ENCODE peak calls at places on chromosomes 2 and 18, in four cellular contexts. P, O, F and D are unnamed samples.

GRCh38 chr18:29160123-29160522 is 983.2 kb upstream of the CDH2 start:
- DNase-seq in P (no peak), O (no peak), F (no peak), D (no peak)

GRCh38 chr2:149094217-149095015 is 55.9 kb downstream of the LYPD6B start:
- DNase-seq in P (peak; percentile 85), O (no peak), F (no peak), D (no peak)

GRCh38 chr2:12534646-12535263 is 182.0 kb upstream of the TRIB2 start:
- DNase-seq in P (peak; percentile 96), O (no peak), F (no peak), D (peak; percentile 30)

GRCh38 chr2:56474412-56475158 is 290.8 kb downstream of the CCDC85A start:
- DNase-seq in P (peak; percentile 47), O (no peak), F (no peak), D (peak; percentile 51)

GRCh38 chr18:48121752-48122151 is 191.3 kb upstream of the SMAD2 start:
- DNase-seq in P (no peak), O (no peak), F (peak; percentile 43), D (no peak)

GRCh38 chr2:96554293-96555145 is 18.0 kb downstream of the ARID5A start:
- DNase-seq in P (peak; percentile 60), O (peak; percentile 87), F (peak; percentile 95), D (peak; percentile 71)

GRCh38 chr2:180077295-180077906 is 70.3 kb upstream of the CWC22 start:
- DNase-seq in P (peak; percentile 27), O (peak; percentile 64), F (no peak), D (peak; percentile 8)

GRCh38 chr2:232927041-232927792 is 57.2 kb downstream of the SNORC start:
- DNase-seq in P (no peak), O (no peak), F (no peak), D (no peak)

GRCh38 chr2:222196159-222196558 is 102.6 kb downstream of the PAX3 start:
- DNase-seq in P (no peak), O (no peak), F (no peak), D (no peak)

GRCh38 chr18:7273301-7273911 is 42.5 kb downstream of the LRRC30 start:
- DNase-seq in P (peak; percentile 71), O (no peak), F (peak; percentile 94), D (peak; percentile 20)

GRCh38 chr18:3688682-3689081 is 238.7 kb downstream of the TGIF1 start:
- DNase-seq in P (peak; percentile 91), O (no peak), F (no peak), D (peak; percentile 69)

GRCh38 chr2:22481507-22482217 is 903.3 kb upstream of the KLHL29 start:
- DNase-seq in P (no peak), O (no peak), F (no peak), D (no peak)

GRCh38 chr18:41524674-41525470 is 430.2 kb upstream of the PIK3C3 start:
- DNase-seq in P (no peak), O (no peak), F (no peak), D (no peak)

GRCh38 chr2:65991332-65991731 is 443.6 kb upstream of the MEIS1 start:
- DNase-seq in P (peak; percentile 28), O (no peak), F (no peak), D (peak; percentile 58)

GRCh38 chr2:174343638-174344455 is 9.1 kb downstream of the SP9 start:
- DNase-seq in P (no peak), O (no peak), F (peak; percentile 81), D (no peak)

GRCh38 chr2:125471963-125472362 is 1184.0 kb upstream of the GYPC start:
- DNase-seq in P (no peak), O (peak; percentile 52), F (no peak), D (peak; percentile 71)

GRCh38 chr2:61816480-61817355 is 37.1 kb downstream of the FAM161A start:
- DNase-seq in P (no peak), O (no peak), F (no peak), D (peak; percentile 9)

GRCh38 chr2:218662827-218663226 is 3.3 kb downstream of the BCS1L start:
- DNase-seq in P (no peak), O (no peak), F (no peak), D (no peak)

GRCh38 chr2:136394136-136395060 is 276.4 kb upstream of the CXCR4 start:
- DNase-seq in P (no peak), O (no peak), F (no peak), D (no peak)

GRCh38 chr2:68971591-68972231 is 2.7 kb upstream of the GKN1 start:
- DNase-seq in P (peak; percentile 96), O (no peak), F (no peak), D (no peak)

GRCh38 chr2:221458588-221458987 is 113.5 kb downstream of the EPHA4 start:
- DNase-seq in P (no peak), O (no peak), F (no peak), D (no peak)

GRCh38 chr2:213234641-213235040 is 49.6 kb upstream of the SPAG16 start:
- DNase-seq in P (no peak), O (no peak), F (no peak), D (no peak)

GRCh38 chr2:213238753-213239591 is 45.3 kb upstream of the SPAG16 start:
- DNase-seq in P (peak; percentile 51), O (no peak), F (no peak), D (peak; percentile 14)

GRCh38 chr2:213235741-213236140 is 48.5 kb upstream of the SPAG16 start:
- DNase-seq in P (no peak), O (no peak), F (no peak), D (no peak)

GRCh38 chr2:213237251-213237650 is 47.0 kb upstream of the SPAG16 start:
- DNase-seq in P (no peak), O (no peak), F (no peak), D (no peak)

DNA sequence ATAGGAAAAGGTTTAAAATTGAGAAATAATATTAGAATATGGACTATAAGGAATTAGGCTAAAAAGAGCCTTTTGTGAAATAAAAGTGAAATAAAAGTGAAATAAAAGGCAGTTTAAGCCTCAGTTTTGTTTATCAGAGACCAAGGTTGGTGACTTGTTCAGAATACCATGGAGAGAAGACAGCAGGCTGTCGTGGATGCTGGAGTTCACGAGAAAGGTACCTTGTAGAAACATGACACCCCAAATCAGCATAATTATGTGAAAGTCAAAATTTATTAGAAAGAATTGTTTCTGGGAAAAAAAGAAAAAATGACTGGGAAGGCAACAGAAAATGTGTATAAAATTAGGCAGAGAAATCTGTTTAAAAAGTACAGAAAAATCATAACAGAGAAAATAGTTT is 46.5 kb upstream of the SPAG16 start:
- DNase-seq in P (no peak), O (no peak), F (no peak), D (no peak)
- H3K4me3 ChIP-seq in P (no peak overlapping the region), O (no peak overlapping the region), F (no peak overlapping the region), D (no peak overlapping the region)

GRCh38 chr2:9693646-9694045 is 62.8 kb upstream of the YWHAQ start:
- DNase-seq in P (no peak), O (no peak), F (no peak), D (no peak)

GRCh38 chr2:9692392-9693137 is 61.8 kb upstream of the YWHAQ start:
- DNase-seq in P (no peak), O (no peak), F (no peak), D (no peak)

GRCh38 chr2:9690252-9690651 is 59.5 kb upstream of the YWHAQ start:
- DNase-seq in P (peak; percentile 86), O (no peak), F (no peak), D (no peak)

GRCh38 chr2:9693138-9693520 is 62.3 kb upstream of the YWHAQ start:
- DNase-seq in P (peak; percentile 55), O (no peak), F (peak; percentile 88), D (no peak)

GRCh38 chr2:9690716-9691498 is 60.1 kb upstream of the YWHAQ start:
- DNase-seq in P (no peak), O (no peak), F (no peak), D (no peak)
- H3K4me3 ChIP-seq in P (no peak overlapping the region), O (no peak overlapping the region), F (no peak overlapping the region), D (no peak overlapping the region)

GRCh38 chr2:164992818-164993217 is 37.5 kb upstream of the SLC38A11 start:
- DNase-seq in P (peak; percentile 86), O (peak; percentile 87), F (no peak), D (peak; percentile 91)
- H3K4me3 ChIP-seq in P (no peak overlapping the region), O (no peak overlapping the region), F (no peak overlapping the region), D (no peak overlapping the region)

GRCh38 chr2:43130548-43130875 is 95.9 kb downstream of the ZFP36L2 start:
- DNase-seq in P (no peak), O (no peak), F (no peak), D (no peak)

GRCh38 chr2:43132523-43133301 is 93.7 kb downstream of the ZFP36L2 start:
- DNase-seq in P (no peak), O (no peak), F (no peak), D (no peak)

GRCh38 chr2:43129676-43130547 is 96.5 kb downstream of the ZFP36L2 start:
- DNase-seq in P (no peak), O (no peak), F (no peak), D (no peak)

GRCh38 chr2:43131890-43132522 is 94.4 kb downstream of the ZFP36L2 start:
- DNase-seq in P (no peak), O (no peak), F (no peak), D (no peak)

GRCh38 chr2:43131051-43131889 is 95.1 kb downstream of the ZFP36L2 start:
- DNase-seq in P (peak; percentile 94), O (peak; percentile 75), F (peak; percentile 96), D (peak; percentile 91)
- H3K4me3 ChIP-seq in P (no peak overlapping the region), O (no peak overlapping the region), F (no peak overlapping the region), D (no peak overlapping the region)

GRCh38 chr2:147449323-147450080 is 395.3 kb upstream of the ACVR2A start:
- DNase-seq in P (no peak), O (peak; percentile 29), F (no peak), D (peak; percentile 11)
- H3K4me3 ChIP-seq in P (no peak overlapping the region), O (no peak overlapping the region), F (no peak overlapping the region), D (no peak overlapping the region)

GRCh38 chr2:203237501-203238238 is 1.1 kb upstream of the CYP20A1 start:
- DNase-seq in P (no peak), O (no peak), F (no peak), D (no peak)
- H3K4me3 ChIP-seq in P (peak overlapping the region; percentile 75), O (peak overlapping the region; percentile 98), F (no peak overlapping the region), D (no peak overlapping the region)

DNA sequence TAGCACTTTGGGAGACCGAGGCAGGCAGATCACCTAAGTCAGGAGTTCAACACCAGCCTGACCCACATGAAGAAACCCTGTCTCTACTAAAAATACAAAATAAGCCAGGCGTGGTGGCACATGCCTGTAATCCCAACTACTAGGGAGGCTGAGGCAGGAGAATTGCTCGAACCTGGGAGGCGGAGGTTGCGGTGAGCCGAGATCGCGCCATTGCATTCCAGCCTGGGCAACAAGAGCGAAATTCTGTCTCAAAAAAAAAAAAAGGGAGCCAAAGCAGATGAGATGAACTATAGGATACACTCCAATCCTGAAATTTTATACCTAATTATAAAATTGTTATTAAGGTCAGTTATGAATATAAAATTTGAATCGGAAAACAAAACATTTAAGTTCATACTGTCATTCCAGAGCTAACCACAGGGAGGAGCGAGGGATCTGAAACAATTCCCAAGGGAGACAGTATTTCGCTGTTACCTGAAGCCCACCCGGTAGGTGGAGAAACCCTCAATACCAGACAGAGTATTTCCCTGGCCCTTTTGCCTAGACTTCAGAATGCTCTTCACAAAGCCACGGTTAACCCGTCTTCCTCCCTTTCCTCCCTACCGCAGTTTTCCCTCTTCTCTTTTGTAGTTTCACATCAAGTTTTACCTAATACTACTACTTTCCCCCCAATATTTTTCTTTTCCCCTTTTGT is 1.4 kb downstream of the PPM1G start:
- DNase-seq in P (peak; percentile 62), O (peak; percentile 76), F (no peak), D (peak; percentile 70)
- H3K4me3 ChIP-seq in P (peak overlapping the region; percentile 97), O (peak overlapping the region; percentile 100), F (no peak overlapping the region), D (peak overlapping the region; percentile 83)

DNA sequence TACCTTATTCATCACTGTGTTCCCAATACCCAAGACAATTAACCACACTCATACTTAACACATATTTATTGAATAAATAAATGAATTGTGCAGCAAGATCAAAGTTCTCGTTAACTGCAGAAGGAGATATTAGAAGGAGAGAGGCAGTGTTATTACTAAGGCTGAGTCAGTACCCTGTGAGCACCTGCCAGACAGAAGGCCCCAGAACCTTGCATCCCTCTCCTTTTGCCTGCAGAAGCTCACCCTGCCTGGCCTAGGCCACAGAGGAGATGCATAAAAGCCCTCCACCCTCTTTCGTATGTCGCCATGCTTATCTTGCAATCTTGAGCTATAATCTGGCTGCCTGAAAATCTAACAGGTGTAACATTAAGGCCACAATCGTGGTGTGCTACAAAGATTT is 20.5 kb upstream of the RNF149 start:
- DNase-seq in P (no peak), O (no peak), F (no peak), D (no peak)
- H3K4me3 ChIP-seq in P (no peak overlapping the region), O (no peak overlapping the region), F (no peak overlapping the region), D (no peak overlapping the region)